ENCODE peak calls at places on chromosomes 4 and X, in six cellular contexts. A, K, S, R, C and M are unnamed samples.
A peak's percentile ranks its signal among the peaks of the same experiment; 100 is the strongest.

GRCh38 chrX:103861200-103861599 is 29.1 kb upstream of the RAB9B start:
- DNase-seq in A (no peak), K (no peak), S (no peak), R (no peak), C (no peak), M (no peak)

GRCh38 chr4:10688022-10688421 is 3.5 kb upstream of the CLNK start:
- DNase-seq in A (no peak), K (no peak), S (no peak), R (no peak), C (no peak), M (no peak)

GRCh38 chr4:41575207-41575606 is 37.2 kb downstream of the LIMCH1 start:
- DNase-seq in A (no peak), K (no peak), S (no peak), R (no peak), C (no peak), M (peak; percentile 10)

GRCh38 chr4:143207555-143207954 is 22.8 kb downstream of the USP38 start:
- DNase-seq in A (no peak), K (peak; percentile 50), S (peak; percentile 48), R (no peak), C (no peak), M (no peak)

GRCh38 chrX:79413009-79413408 is 45.9 kb upstream of the ITM2A start:
- DNase-seq in A (no peak), K (peak; percentile 1), S (no peak), R (no peak), C (no peak), M (no peak)

GRCh38 chrX:21382715-21383114 is 8.5 kb downstream of the CNKSR2 start:
- DNase-seq in A (no peak), K (no peak), S (no peak), R (no peak), C (no peak), M (peak; percentile 17)

GRCh38 chr4:109878355-109878754 is 30.4 kb downstream of the LRIT3 start:
- DNase-seq in A (no peak), K (no peak), S (no peak), R (no peak), C (no peak), M (no peak)

GRCh38 chrX:155048997-155049619 is 21.8 kb downstream of the CMC4 start:
- DNase-seq in A (peak; percentile 20), K (peak; percentile 55), S (peak; percentile 56), R (peak; percentile 68), C (peak; percentile 74), M (no peak)

GRCh38 chrX:44872319-44872816 is 620 bp upstream of the KDM6A start:
- DNase-seq in A (no peak), K (peak; percentile 4), S (peak; percentile 42), R (no peak), C (no peak), M (peak; percentile 47)

GRCh38 chr4:53755656-53756055 is 164.4 kb upstream of the LNX1 start:
- DNase-seq in A (no peak), K (no peak), S (no peak), R (no peak), C (no peak), M (no peak)

GRCh38 chr4:20754091-20754490 is 53.8 kb downstream of the PACRGL start:
- DNase-seq in A (no peak), K (no peak), S (no peak), R (no peak), C (no peak), M (no peak)

GRCh38 chrX:39491548-39492297 is 606.0 kb downstream of the BCOR start:
- DNase-seq in A (no peak), K (no peak), S (no peak), R (no peak), C (no peak), M (peak; percentile 4)

GRCh38 chrX:38166478-38167083 is 54.1 kb downstream of the SRPX start:
- DNase-seq in A (no peak), K (peak; percentile 26), S (peak; percentile 27), R (no peak), C (no peak), M (peak; percentile 69)

GRCh38 chr4:89579776-89580175 is 257.2 kb downstream of the SNCA start:
- DNase-seq in A (no peak), K (no peak), S (no peak), R (no peak), C (no peak), M (no peak)

GRCh38 chr4:3739577-3739976 is 26.6 kb upstream of the ADRA2C start:
- DNase-seq in A (no peak), K (no peak), S (no peak), R (no peak), C (no peak), M (no peak)

GRCh38 chr4:147822128-147822527 is 90.2 kb downstream of the ARHGAP10 start:
- DNase-seq in A (no peak), K (peak; percentile 79), S (peak; percentile 56), R (no peak), C (no peak), M (peak; percentile 47)

GRCh38 chr4:5808081-5808741 is 84.7 kb downstream of the CRMP1 start:
- DNase-seq in A (no peak), K (peak; percentile 46), S (peak; percentile 21), R (no peak), C (no peak), M (no peak)

GRCh38 chr4:127586922-127587571 is 45.7 kb upstream of the INTU start:
- DNase-seq in A (no peak), K (peak; percentile 39), S (peak; percentile 49), R (no peak), C (peak; percentile 74), M (peak; percentile 64)

GRCh38 chr4:87037921-87038320 is 103.1 kb downstream of the AFF1 start:
- DNase-seq in A (no peak), K (no peak), S (no peak), R (no peak), C (no peak), M (no peak)

GRCh38 chr4:87035881-87036509 is 101.2 kb downstream of the AFF1 start:
- DNase-seq in A (no peak), K (no peak), S (no peak), R (no peak), C (no peak), M (no peak)

GRCh38 chr4:87041142-87041541 is 106.3 kb downstream of the AFF1 start:
- DNase-seq in A (no peak), K (peak; percentile 52), S (no peak), R (no peak), C (no peak), M (no peak)

GRCh38 chr4:87036713-87037112 is 101.9 kb downstream of the AFF1 start:
- DNase-seq in A (no peak), K (no peak), S (no peak), R (no peak), C (no peak), M (no peak)

GRCh38 chr4:87038837-87039715 is 104.3 kb downstream of the AFF1 start:
- DNase-seq in A (peak; percentile 80), K (peak; percentile 91), S (peak; percentile 95), R (peak; percentile 51), C (peak; percentile 61), M (peak; percentile 88)
- H3K4ac ChIP-seq in A (no peak overlapping the region), K (no peak overlapping the region), S (no peak overlapping the region), R (no peak overlapping the region), C (no peak overlapping the region), M (no peak overlapping the region)

GRCh38 chr4:112752510-112752909 is 115.6 kb downstream of the LARP7 start:
- DNase-seq in A (no peak), K (no peak), S (no peak), R (no peak), C (no peak), M (no peak)

GRCh38 chr4:112747035-112747434 is 110.1 kb downstream of the LARP7 start:
- DNase-seq in A (peak; percentile 59), K (no peak), S (no peak), R (no peak), C (no peak), M (no peak)

GRCh38 chr4:112752061-112752460 is 115.1 kb downstream of the LARP7 start:
- DNase-seq in A (no peak), K (no peak), S (no peak), R (no peak), C (no peak), M (no peak)

GRCh38 chr4:112751447-112751846 is 114.5 kb downstream of the LARP7 start:
- DNase-seq in A (no peak), K (no peak), S (no peak), R (no peak), C (peak; percentile 56), M (peak; percentile 12)

DNA sequence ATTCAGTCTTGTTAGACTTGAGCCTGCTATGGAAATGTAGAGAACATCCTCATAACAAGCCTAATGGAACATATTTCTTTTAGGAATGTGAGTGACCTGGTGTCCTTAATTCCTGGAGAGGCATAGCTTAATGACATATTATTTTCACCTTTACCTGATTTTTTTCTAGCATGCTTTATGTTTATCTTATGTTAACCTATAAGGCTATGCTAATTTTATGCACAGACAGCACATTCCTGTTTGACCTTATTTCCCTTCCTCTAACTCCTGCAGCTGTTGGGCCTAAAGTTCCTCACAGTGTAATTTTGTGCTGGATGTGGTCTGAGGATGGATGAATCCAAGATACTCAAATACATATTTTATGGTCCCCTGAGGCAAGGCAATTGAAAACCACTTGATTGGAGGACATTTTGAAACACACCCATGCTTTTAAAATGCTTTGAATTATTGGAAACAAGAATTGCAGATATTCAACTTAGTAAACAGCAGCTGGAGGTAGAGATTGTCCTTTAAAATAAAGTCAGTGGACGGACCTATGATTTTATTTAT is 111.5 kb downstream of the LARP7 start:
- DNase-seq in A (no peak), K (no peak), S (no peak), R (no peak), C (no peak), M (no peak)
- H3K4ac ChIP-seq in A (no peak overlapping the region), K (no peak overlapping the region), S (no peak overlapping the region), R (no peak overlapping the region), C (no peak overlapping the region), M (no peak overlapping the region)

DNA sequence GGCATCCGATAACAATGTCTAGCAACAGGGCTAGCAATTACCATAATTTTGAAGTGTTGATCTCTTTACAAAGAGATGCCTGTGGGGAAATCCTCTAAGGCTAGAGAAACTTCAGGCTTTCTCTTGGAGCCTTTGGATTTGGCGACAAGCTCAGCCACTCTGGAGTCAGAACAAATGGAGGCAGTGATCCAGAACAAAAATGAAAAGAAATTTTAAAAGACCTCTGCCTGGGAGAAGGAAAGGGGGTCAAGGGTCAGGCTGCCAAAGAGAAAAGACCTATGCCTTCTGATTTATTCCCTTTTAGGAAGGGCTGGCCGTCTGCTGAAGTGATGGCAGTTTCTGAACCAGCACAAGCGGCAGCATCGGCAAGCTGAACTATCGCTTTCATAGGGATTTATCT is 140.8 kb upstream of the SFRP2 start:
- DNase-seq in A (peak; percentile 89), K (no peak), S (no peak), R (no peak), C (no peak), M (no peak)
- H3K4ac ChIP-seq in A (no peak overlapping the region), K (no peak overlapping the region), S (no peak overlapping the region), R (no peak overlapping the region), C (no peak overlapping the region), M (no peak overlapping the region)

DNA sequence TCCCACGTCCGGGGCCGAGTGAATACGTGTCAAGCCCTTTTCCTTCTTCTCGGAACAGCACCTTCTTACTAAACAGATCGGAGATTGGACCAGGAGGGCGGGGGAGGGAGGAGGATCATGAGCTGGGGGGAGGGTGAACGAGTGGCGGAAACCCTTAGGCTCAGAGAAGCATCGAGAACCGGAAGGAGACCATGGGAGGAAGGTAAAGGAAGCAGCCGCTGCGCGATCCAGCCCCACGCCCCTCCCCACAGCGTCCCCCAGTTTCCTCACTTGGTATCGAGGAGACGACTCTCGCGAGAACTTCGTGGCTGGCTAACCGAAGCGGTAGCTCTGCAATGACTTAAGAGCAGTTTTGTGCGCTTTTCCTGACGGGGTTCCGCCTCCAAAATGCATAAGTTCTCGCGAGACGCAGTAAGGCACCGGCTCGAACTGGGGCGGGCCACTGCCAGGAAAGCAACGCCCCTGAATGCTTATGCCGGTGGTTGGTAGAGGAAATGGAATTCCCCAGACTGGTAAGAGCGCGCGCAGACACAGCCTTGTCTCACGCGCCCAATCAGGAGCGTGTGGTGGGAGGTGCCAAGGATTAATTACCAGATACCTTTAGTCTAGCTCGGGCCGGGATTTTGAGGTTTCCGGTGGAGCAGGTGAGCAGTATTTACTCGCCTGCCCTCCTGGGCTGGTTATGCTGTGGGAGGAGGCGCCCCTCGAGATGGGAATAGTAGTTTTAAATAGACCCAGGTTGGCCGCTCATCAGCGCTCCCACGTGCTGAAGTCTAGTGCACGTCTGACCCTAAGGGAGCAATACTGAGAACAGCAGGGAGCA is 534 bp upstream of the UBE2D3 start:
- DNase-seq in A (peak; percentile 99), K (peak; percentile 100), S (peak; percentile 100), R (peak; percentile 92), C (peak; percentile 99), M (peak; percentile 100)
- H3K4ac ChIP-seq in A (peak overlapping the region; percentile 98), K (peak overlapping the region; percentile 99), S (peak overlapping the region; percentile 100), R (peak overlapping the region; percentile 95), C (no peak overlapping the region), M (peak overlapping the region; percentile 93)